ENCODE peak calls at places on chromosomes 12 and 14, in eight cellular contexts. A is ovary, K is stomach, J is upper lobe of left lung, D is GM12878, M is HepG2, X is H1, P is A549. G is an unnamed sample.

GRCh38 chr12:104501641-104502040 is 44.9 kb downstream of the CHST11 start:
- DNase-seq in A (no peak), K (no peak), J (no peak), D (no peak), M (no peak), X (no peak), P (no peak), G (no peak)

GRCh38 chr12:54357802-54358619 is 6.3 kb downstream of the GPR84 start:
- DNase-seq in A (no peak), K (no peak), J (no peak), D (peak), M (no peak), X (no peak), P (no peak), G (no peak)

GRCh38 chr14:67359775-67360468 is at the start of the genes ATP6V1D and EIF2S1:
- DNase-seq in A (peak), K (peak), J (peak), D (peak), M (peak), X (peak), P (peak), G (peak)

GRCh38 chr14:39050389-39050788 is 52.6 kb downstream of the SEC23A start:
- DNase-seq in A (no peak), K (no peak), J (no peak), D (no peak), M (no peak), X (no peak), P (no peak), G (no peak)

GRCh38 chr12:121444842-121445202 is 44.9 kb downstream of the RNF34 start:
- DNase-seq in A (no peak), K (no peak), J (no peak), D (no peak), M (no peak), X (no peak), P (no peak), G (no peak)

GRCh38 chr12:124441443-124442190 is 125.8 kb downstream of the NCOR2 start:
- DNase-seq in A (no peak), K (no peak), J (no peak), D (no peak), M (no peak), X (no peak), P (no peak), G (no peak)

GRCh38 chr12:58288191-58288590 is 346.8 kb downstream of the ATP23 start:
- DNase-seq in A (no peak), K (no peak), J (no peak), D (no peak), M (no peak), X (no peak), P (no peak), G (no peak)

GRCh38 chr14:101197595-101198397 is 294.3 kb upstream of the RTL1 start:
- DNase-seq in A (peak), K (peak), J (no peak), D (no peak), M (no peak), X (no peak), P (no peak), G (no peak)

GRCh38 chr14:77088645-77089044 is 9.4 kb upstream of the CIPC start:
- DNase-seq in A (no peak), K (no peak), J (no peak), D (no peak), M (no peak), X (no peak), P (no peak), G (no peak)

GRCh38 chr12:117038023-117038680 is 61.1 kb downstream of the TESC start:
- DNase-seq in A (peak), K (no peak), J (no peak), D (no peak), M (no peak), X (no peak), P (no peak), G (no peak)

GRCh38 chr14:94648801-94649200 is 36.6 kb downstream of the SERPINA3 start:
- DNase-seq in A (no peak), K (no peak), J (no peak), D (no peak), M (no peak), X (no peak), P (no peak), G (no peak)

DNA sequence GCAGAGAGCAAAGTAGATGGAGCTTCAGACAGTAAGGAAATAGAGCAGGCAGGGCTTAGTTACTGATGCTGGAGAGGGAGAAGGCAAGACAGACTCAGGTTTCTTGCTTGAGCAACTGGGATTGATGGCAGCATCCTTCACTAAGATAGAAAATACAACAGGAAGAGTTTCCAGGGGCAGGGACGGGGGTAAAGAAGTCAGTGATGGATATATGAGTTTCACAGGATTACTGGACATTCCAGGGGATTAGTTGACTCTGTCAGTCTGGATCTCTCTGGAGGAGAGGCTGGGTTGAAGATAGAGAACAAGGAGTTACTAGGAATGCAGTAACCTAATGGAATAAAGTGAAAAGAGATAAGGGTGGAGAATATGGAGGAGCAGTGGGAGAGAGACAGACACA is 74.5 kb upstream of the ATF1 start:
- DNase-seq in A (no peak), K (no peak), J (no peak), D (no peak), M (no peak), X (no peak), P (no peak), G (no peak)
- TF ChIP-seq EP300 in A (no peak), K (no peak), J (no peak), D (no peak), M (no peak), X (no peak), P (no peak), G (no peak)

DNA sequence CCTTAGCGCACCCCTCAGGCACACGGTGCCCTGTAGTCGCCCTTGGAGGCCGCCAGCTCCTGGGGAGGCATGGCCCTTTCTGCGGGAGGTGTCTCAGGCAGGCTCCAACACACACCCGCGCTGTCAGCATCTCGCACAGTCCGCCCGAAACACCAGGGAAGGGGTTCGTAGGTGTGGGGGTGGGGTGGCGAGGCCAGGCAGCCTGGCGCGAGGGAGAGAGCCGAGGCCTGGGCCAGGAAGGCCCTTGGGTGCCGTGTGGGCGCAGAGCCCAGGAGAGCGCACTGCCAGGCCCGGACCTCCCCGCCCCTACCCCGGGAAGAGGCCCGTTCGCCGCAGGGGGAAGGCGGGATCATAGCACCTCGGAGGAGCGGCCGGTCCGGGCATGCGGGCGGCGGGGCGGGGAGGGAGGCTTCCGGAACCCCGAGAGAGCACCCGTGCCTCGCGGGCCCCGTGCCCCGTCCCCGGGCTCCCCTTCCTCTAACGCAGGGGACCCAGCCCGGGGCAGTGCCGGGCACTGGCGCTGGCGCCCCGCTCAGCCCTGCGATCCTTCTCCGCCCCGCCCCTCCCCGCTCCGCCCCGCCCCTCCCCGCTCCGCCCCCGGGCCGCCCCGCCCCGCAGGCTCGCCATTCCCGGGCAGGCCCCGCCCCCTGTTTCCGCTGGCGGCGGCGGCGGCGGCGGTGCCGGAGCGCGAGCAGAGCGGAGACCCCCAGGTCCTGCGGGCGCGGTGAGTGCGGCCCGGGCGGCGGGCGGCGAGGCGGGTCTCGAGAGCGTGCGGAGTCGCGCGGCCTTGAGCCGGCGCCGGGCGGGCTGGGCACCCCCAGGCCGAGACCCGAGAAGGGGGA is at the start of gene TSPAN9:
- DNase-seq in A (peak), K (peak), J (peak), D (no peak), M (peak), X (no peak), P (peak), G (peak)
- TF ChIP-seq POLR2A in A (peak), K (no peak), J (no peak), D (no peak), M (peak), X (peak), P (peak), G (peak)

DNA sequence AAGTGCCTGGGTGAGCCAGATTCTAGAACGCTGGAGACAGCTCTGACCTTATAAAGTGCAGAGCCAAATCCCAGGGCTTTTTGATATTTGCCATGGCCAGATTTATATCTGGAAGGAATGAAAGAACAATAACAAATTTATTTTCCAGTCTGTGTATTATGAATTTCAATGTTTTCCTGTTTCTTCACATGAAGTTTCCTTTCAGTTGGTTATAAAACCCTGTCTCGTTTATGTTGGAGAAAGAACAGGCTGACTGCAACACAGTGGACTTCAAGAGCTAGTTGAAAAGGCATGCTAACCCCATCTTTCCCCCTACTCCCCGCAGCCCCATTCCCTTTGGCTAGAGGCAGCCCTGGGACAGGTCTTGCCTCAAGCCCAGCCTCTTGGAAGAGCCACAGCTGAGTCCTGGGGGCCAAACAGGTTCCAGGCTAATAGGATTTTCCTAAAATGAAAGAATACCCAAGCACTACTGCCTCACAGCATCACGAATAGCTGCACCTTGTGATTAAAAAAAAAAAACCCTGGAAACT is 1.7 kb downstream of the FBLN5 start:
- DNase-seq in A (no peak), K (no peak), J (no peak), D (no peak), M (no peak), X (no peak), P (no peak), G (no peak)
- H3K4me3 ChIP-seq in A (peak), K (peak), J (peak), D (no peak), M (no peak), X (no peak), P (no peak), G (peak)

DNA sequence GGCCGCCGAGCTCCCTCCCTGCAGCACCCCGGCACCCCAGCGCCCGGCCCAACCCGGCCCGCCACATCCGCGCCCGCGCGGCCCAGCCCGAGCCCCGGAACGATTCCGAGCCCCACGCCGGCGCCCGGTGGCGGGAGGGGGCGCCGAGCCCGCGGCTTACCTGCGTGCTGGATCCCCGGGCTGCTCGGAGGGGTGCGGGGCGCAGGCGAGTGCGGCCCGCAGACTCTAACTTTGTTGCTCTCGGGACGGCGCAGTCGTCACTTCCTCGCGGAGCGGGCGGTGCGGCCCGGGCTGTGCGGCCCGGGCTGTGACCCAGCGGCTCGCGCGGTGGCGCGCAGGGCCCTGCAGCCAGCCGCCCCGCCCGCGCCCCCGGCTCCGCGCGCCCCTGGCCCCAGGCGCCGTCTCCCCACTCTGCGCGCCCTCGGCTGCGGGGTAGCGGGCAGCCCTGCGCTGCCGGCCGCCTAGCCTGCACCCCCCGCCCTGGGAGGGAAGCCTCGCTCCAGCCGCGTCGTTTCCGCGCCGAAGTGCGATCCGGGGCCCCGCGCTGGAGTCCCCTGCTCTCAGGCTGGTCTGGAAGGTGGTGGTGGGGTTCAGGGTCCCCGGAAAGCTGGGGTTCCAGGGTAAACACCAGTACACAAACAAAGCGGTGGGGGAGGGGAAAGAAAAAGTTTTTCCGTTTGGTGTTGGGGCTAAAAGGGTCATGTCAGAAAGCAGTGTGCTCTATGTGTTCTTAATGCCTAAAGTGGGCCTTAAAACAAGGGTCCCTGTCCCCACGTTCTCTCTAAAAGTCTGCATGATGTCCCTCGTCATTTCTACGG is 64.5 kb upstream of the PTGR2 start:
- DNase-seq in A (peak), K (peak), J (peak), D (no peak), M (no peak), X (no peak), P (no peak), G (no peak)
- TF ChIP-seq EP300 in A (no peak), K (no peak), J (no peak), D (peak), M (no peak), X (no peak), P (no peak), G (no peak)

DNA sequence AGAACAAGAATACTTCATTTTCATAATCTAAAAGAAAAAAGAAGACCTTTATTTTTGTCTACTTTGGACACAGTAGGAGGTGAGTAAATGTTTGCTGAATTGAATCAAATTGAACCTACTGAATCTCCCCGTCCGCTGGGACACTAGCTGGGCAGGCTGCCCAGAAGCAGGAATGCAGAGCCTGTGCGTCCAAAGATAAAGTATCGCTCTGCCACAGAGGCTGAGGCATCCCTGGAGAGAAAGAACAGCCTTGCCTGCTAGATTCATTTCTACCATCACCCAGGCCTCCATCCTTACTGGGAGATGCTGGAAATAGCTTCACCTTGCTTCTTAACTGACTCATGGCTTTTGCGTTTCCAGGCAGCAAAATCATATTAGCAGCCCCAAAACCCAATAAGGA is 64.1 kb upstream of the TSPAN11 start:
- DNase-seq in A (no peak), K (no peak), J (no peak), D (no peak), M (no peak), X (no peak), P (no peak), G (no peak)
- TF ChIP-seq POLR2A in A (no peak), K (no peak), J (no peak), D (no peak), M (no peak), X (no peak), P (no peak), G (no peak)

DNA sequence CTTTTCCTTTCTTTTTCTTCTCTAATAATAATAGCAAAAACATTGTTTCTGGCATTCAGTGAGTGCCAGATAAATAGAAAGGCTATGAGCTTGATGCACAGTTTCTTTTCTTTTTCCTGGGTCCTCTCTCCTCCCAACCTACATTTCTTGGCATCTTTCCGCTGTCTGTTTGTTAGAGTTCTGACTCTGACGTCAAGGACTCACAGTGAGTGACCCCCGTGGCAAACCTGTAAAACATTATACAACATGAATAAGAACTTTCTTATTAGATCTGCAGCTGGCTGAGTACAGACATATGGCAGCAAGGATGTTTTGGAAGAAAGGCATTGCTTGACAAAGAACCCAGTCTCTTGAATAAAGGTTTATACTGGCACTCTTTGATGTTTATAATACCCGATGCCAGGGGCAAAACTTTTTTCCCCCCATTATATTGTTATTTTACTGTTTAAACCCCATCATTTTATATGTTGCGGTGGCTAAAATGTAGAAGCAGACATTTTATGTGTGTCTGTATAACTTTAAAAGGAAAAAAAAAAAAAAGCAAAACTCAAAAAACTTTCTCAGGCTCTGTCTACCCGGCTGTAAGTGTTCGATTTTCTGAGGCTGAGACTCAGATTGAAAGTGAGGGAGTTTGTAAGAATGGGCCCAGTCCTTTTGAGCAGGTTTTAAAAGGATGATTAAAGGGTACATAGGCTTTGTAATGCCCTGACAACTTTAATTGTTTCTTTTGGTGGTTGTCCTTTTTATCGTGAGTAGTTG is 159.2 kb downstream of the PDE3A start:
- DNase-seq in A (no peak), K (no peak), J (no peak), D (no peak), M (no peak), X (no peak), P (peak), G (no peak)
- H3K4me3 ChIP-seq in A (no peak), K (no peak), J (no peak), D (no peak), M (no peak), X (no peak), P (peak), G (no peak)

DNA sequence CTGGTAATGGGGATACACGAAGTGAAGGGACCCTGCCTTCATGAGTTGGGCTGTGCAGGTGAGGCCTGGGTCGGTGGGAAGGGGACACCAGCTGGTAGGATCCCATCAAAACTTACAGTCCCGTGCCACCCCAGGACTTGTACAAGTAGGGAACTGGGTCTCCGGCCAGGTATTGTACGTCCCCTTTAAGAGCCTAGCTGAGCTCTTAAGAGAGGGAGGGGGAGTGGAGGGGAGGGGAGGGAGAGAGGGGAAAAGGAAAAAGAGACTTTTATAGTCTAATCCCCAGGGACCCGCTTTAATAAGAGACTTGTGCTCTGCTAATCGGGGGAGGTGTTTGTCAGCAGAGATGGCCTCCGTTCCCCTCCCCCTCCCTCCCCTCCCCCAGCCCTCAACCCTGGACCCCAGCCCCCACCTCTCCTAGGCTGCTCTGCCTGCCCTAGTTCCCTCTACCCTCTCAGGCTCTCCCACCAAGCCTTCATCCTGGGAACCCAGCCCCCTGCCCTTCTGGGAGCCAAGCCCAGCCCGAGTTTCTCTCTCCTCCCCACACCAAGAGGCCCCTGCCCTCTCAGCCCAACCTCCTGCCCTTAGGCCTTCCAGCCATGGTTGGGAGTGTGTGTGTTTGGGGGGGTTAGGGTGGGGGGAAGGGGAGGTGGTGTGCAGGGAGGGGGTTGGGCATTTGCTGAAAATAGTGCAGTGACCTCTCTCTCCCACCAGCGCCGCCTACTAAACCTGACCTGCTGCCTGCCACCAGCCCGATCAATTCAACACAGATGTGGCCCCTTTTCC is 2.6 kb downstream of the GDF11 start:
- DNase-seq in A (peak), K (no peak), J (no peak), D (no peak), M (peak), X (no peak), P (no peak), G (no peak)
- TF ChIP-seq EP300 in A (no peak), K (no peak), J (no peak), D (no peak), M (no peak), X (no peak), P (no peak), G (no peak)

GRCh38 chr14:24141030-24141880 is at the start of gene EMC9:
- DNase-seq in A (peak), K (peak), J (peak), D (peak), M (peak), X (peak), P (peak), G (peak)
- TF ChIP-seq POLR2A in A (peak), K (no peak), J (no peak), D (peak), M (no peak), X (peak), P (peak), G (peak)

GRCh38 chr14:70871863-70872677 is 35.2 kb upstream of the PCNX1 start:
- DNase-seq in A (no peak), K (no peak), J (peak), D (no peak), M (no peak), X (no peak), P (no peak), G (no peak)
- H3K4me3 ChIP-seq in A (no peak), K (no peak), J (no peak), D (peak), M (peak), X (no peak), P (no peak), G (no peak)

G was measured in tibial nerve.